ENCODE peak calls at places on chromosomes 12 and 14, in six cellular contexts. N is A549, S is sigmoid colon, K is suprapubic skin, U is K562, B is stomach. J is an unnamed sample.

GRCh38 chr12:96445743-96446655 is 43.4 kb upstream of the CFAP54 start:
- DNase-seq in N (peak; percentile 24), S (no peak), K (no peak), U (peak; percentile 75), B (no peak), J (no peak)

GRCh38 chr14:91415794-91416743 is 1.6 kb downstream of the CCDC88C start:
- DNase-seq in N (no peak), S (no peak), K (no peak), U (peak; percentile 33), B (peak; percentile 52), J (no peak)

GRCh38 chr12:115079760-115080159 is 395.8 kb upstream of the TBX3 start:
- DNase-seq in N (no peak), S (no peak), K (no peak), U (no peak), B (no peak), J (no peak)

GRCh38 chr14:23078692-23079116 is 16.2 kb downstream of the ACIN1 start:
- DNase-seq in N (peak; percentile 83), S (peak; percentile 92), K (no peak), U (peak; percentile 90), B (peak; percentile 55), J (peak; percentile 45)

GRCh38 chr12:119699199-119699765 is 31.3 kb downstream of the PRKAB1 start:
- DNase-seq in N (no peak), S (no peak), K (no peak), U (no peak), B (no peak), J (no peak)

GRCh38 chr14:102461490-102462317 is 47.9 kb downstream of the ANKRD9 start:
- DNase-seq in N (no peak), S (no peak), K (no peak), U (peak; percentile 24), B (no peak), J (no peak)

GRCh38 chr12:120719496-120720233 is 6.0 kb upstream of the ACADS start:
- DNase-seq in N (no peak), S (no peak), K (no peak), U (peak; percentile 39), B (peak; percentile 37), J (no peak)

GRCh38 chr14:64951724-64952123 is 9.2 kb upstream of the GPX2 start:
- DNase-seq in N (no peak), S (peak; percentile 12), K (peak; percentile 31), U (no peak), B (no peak), J (no peak)

GRCh38 chr12:94174576-94174975 is 26.2 kb downstream of the PLXNC1 start:
- DNase-seq in N (no peak), S (no peak), K (no peak), U (no peak), B (no peak), J (peak; percentile 27)

GRCh38 chr14:68707496-68707895 is 85.4 kb downstream of the ZFP36L1 start:
- DNase-seq in N (no peak), S (no peak), K (no peak), U (no peak), B (no peak), J (no peak)

GRCh38 chr12:64006211-64006610 is 161.7 kb downstream of the SRGAP1 start:
- DNase-seq in N (no peak), S (no peak), K (no peak), U (no peak), B (no peak), J (no peak)

GRCh38 chr12:113190761-113191160 is 5.2 kb downstream of the RITA1 start:
- DNase-seq in N (peak; percentile 86), S (no peak), K (no peak), U (peak; percentile 88), B (no peak), J (no peak)

GRCh38 chr14:91341331-91342242 is 76.0 kb downstream of the CCDC88C start:
- DNase-seq in N (no peak), S (no peak), K (no peak), U (no peak), B (no peak), J (no peak)

GRCh38 chr12:63041601-63042000 is 106.7 kb upstream of the PPM1H start:
- DNase-seq in N (no peak), S (no peak), K (no peak), U (no peak), B (no peak), J (no peak)

GRCh38 chr12:110200124-110200417 is 75.9 kb downstream of the IFT81 start:
- DNase-seq in N (no peak), S (no peak), K (no peak), U (no peak), B (no peak), J (no peak)

GRCh38 chr12:97556201-97556824 is 93.7 kb downstream of the RMST start:
- DNase-seq in N (no peak), S (no peak), K (no peak), U (no peak), B (peak; percentile 33), J (no peak)

GRCh38 chr14:100333311-100333710 is 10.2 kb downstream of the SLC25A47 start:
- DNase-seq in N (no peak), S (no peak), K (no peak), U (no peak), B (no peak), J (no peak)

GRCh38 chr12:80040075-80040738 is 59.1 kb upstream of the OTOGL start:
- DNase-seq in N (no peak), S (no peak), K (no peak), U (peak; percentile 3), B (no peak), J (no peak)

GRCh38 chr14:94671870-94672444 is 59.8 kb downstream of the SERPINA3 start:
- DNase-seq in N (no peak), S (peak; percentile 61), K (peak; percentile 62), U (no peak), B (peak; percentile 19), J (no peak)

GRCh38 chr12:106586535-106586802 is 3.7 kb downstream of the RFX4 start:
- DNase-seq in N (no peak), S (no peak), K (no peak), U (no peak), B (no peak), J (no peak)

GRCh38 chr12:6766651-6767300 is 613 bp downstream of the PTMS start:
- DNase-seq in N (peak; percentile 68), S (peak; percentile 91), K (peak; percentile 89), U (peak; percentile 81), B (peak; percentile 79), J (peak; percentile 62)

GRCh38 chr12:28611115-28611435 is 420.8 kb downstream of the CCDC91 start:
- DNase-seq in N (peak; percentile 54), S (no peak), K (no peak), U (no peak), B (no peak), J (no peak)

GRCh38 chr14:105200641-105201040 is 19.5 kb upstream of the NUDT14 start:
- DNase-seq in N (no peak), S (no peak), K (no peak), U (no peak), B (no peak), J (no peak)

GRCh38 chr14:105203057-105203494 is 22.0 kb upstream of the NUDT14 start:
- DNase-seq in N (peak; percentile 66), S (peak; percentile 87), K (no peak), U (peak; percentile 61), B (peak; percentile 85), J (peak; percentile 79)

GRCh38 chr14:105200074-105200473 is 19.0 kb upstream of the NUDT14 start:
- DNase-seq in N (no peak), S (no peak), K (no peak), U (peak; percentile 30), B (no peak), J (no peak)

GRCh38 chr14:105201928-105202513 is 20.9 kb upstream of the NUDT14 start:
- DNase-seq in N (no peak), S (no peak), K (no peak), U (no peak), B (no peak), J (no peak)

GRCh38 chr14:105201156-105201927 is 20.2 kb upstream of the NUDT14 start:
- DNase-seq in N (no peak), S (no peak), K (no peak), U (no peak), B (no peak), J (no peak)
- TF ChIP-seq CTCF in N (no peak), S (no peak), K (no peak), U (no peak), B (no peak), J (no peak)

GRCh38 chr12:10154145-10154496 is 17.8 kb downstream of the OLR1 start:
- DNase-seq in N (no peak), S (no peak), K (no peak), U (no peak), B (no peak), J (no peak)

GRCh38 chr12:10151621-10152020 is 20.3 kb downstream of the OLR1 start:
- DNase-seq in N (no peak), S (no peak), K (no peak), U (no peak), B (no peak), J (no peak)

GRCh38 chr12:10147714-10148403 is 17.9 kb upstream of the CLEC7A start:
- DNase-seq in N (no peak), S (no peak), K (no peak), U (no peak), B (no peak), J (no peak)

GRCh38 chr12:10159280-10159679 is 12.7 kb downstream of the OLR1 start:
- DNase-seq in N (no peak), S (no peak), K (no peak), U (no peak), B (no peak), J (no peak)

DNA sequence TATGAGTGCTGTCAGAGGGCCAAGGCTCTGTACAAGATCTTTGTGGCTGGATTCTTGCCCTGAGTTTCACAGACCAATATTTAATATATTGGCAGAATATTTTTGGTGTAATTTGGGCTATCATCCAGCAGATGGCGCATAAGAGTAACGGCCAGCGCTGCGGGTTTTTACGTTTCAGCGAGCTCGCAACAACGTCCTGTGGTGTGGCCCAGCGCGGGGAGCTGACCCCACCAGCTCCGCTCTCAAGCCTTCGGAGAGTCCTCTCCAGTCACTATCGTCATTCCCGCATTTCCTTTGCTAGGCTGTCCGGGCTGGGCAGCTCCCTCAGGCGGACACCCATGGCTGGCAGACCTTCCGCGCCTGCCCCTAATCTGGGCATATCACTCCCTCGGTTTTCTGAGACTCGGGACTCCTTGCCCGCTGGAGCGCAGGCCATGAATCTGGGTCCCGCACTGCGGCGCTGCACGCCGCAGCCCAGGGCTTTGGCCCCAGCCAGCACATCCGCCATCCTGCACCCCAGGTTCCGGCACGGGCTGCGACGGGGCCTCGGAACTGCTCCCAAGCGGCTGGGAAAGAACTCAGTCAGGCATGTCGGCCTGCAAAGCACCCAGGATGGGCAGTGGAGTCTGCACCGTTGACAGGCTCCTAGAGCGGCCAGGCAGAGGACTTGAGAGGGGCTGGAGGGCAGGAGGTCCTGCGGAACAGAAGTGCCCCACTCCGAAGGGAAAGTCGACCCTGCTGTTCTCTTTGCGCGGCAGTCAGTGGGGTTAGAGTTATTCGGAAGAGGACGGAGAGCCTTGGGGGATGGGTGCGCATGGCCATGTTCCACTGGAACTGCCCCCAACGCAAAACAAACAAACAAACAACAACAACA is 18.4 kb downstream of the OLR1 start:
- DNase-seq in N (peak; percentile 78), S (peak; percentile 88), K (peak; percentile 87), U (peak; percentile 48), B (peak; percentile 73), J (peak; percentile 38)
- TF ChIP-seq POLR2A in N (peak; percentile 49), S (no peak), K (no peak), U (no peak), B (no peak), J (peak; percentile 43)

GRCh38 chr14:76826122-76826521 is at the start of gene LRRC74A:
- DNase-seq in N (no peak), S (no peak), K (no peak), U (no peak), B (no peak), J (no peak)

GRCh38 chr14:76820700-76821099 is 5.5 kb upstream of the LRRC74A start:
- DNase-seq in N (no peak), S (no peak), K (no peak), U (no peak), B (no peak), J (no peak)
- TF ChIP-seq EP300 in N (no peak), S (no peak), K (no peak), U (no peak), B (no peak), J (no peak)

GRCh38 chr12:90854136-90854689 is 100.8 kb downstream of the CCER1 start:
- DNase-seq in N (peak; percentile 60), S (no peak), K (no peak), U (peak; percentile 16), B (no peak), J (no peak)
- TF ChIP-seq CTCF in N (peak; percentile 70), S (peak; percentile 64), K (peak; percentile 47), U (peak; percentile 42), B (peak; percentile 20), J (peak; percentile 71)

J was measured in tibial nerve.